ENCODE peak calls at places on chromosomes 7 and 10, in seven cellular contexts. O is H1, K is IMR-90, D is H9, J is neuronal stem cell, Z is mesenchymal stem cell, T is trophoblast cell. C is an unnamed sample.

GRCh38 chr10:102384053-102384452 is 11.5 kb upstream of the NFKB2 start:
- DNase-seq in Z (peak; percentile 21), T (peak; percentile 50), J (no peak), D (peak; percentile 69), K (no peak), O (no peak), C (peak; percentile 58)

GRCh38 chr10:67926956-67927355 is 42.5 kb downstream of the SIRT1 start:
- DNase-seq in O (no peak), D (no peak), Z (no peak), K (peak; percentile 14), J (no peak), T (no peak), C (no peak)

GRCh38 chr10:80415734-80416281 is 7.5 kb downstream of the PRXL2A start:
- DNase-seq in Z (peak; percentile 34), T (no peak), J (no peak), K (no peak), D (no peak), O (no peak), C (no peak)

GRCh38 chr7:151233804-151234203 is 1.5 kb downstream of the CHPF2 start:
- DNase-seq in T (no peak), J (no peak), D (no peak), O (no peak), Z (no peak), K (no peak), C (no peak)

GRCh38 chr10:125060038-125060437 is 100.3 kb downstream of the CTBP2 start:
- DNase-seq in Z (peak; percentile 45), T (no peak), J (no peak), O (no peak), K (peak; percentile 82), D (no peak), C (no peak)

GRCh38 chr10:114367041-114367675 is 37.1 kb downstream of the AFAP1L2 start:
- DNase-seq in O (no peak), J (no peak), K (no peak), Z (peak; percentile 90), T (peak; percentile 64), D (no peak), C (no peak)

GRCh38 chr7:18495412-18496335 is at the start of gene HDAC9:
- DNase-seq in T (peak; percentile 6), Z (peak; percentile 64), K (peak; percentile 48), D (peak; percentile 66), J (peak; percentile 67), O (no peak), C (peak; percentile 83)

GRCh38 chr7:1158203-1159126 is 1.5 kb downstream of the ZFAND2A start:
- DNase-seq in D (no peak), T (no peak), O (no peak), Z (no peak), K (no peak), J (no peak), C (no peak)

GRCh38 chr10:88505265-88505664 is 77.9 kb downstream of the RNLS start:
- DNase-seq in J (no peak), D (no peak), K (no peak), O (no peak), T (no peak), Z (no peak), C (no peak)

GRCh38 chr7:70325509-70326101 is 727.3 kb downstream of the AUTS2 start:
- DNase-seq in D (no peak), Z (peak; percentile 41), K (peak; percentile 9), J (no peak), T (no peak), O (no peak), C (no peak)

GRCh38 chr7:150988230-150989226 is 2.3 kb upstream of the NOS3 start:
- DNase-seq in K (no peak), Z (peak; percentile 59), D (peak; percentile 86), J (peak; percentile 84), O (no peak), T (no peak), C (peak; percentile 82)

GRCh38 chr7:82631998-82632397 is 188.4 kb upstream of the CACNA2D1 start:
- DNase-seq in J (no peak), Z (peak; percentile 13), T (no peak), D (no peak), K (peak; percentile 58), O (no peak), C (no peak)

GRCh38 chr7:19665399-19666008 is 43.3 kb downstream of the POLR1F start:
- DNase-seq in Z (peak; percentile 46), K (peak; percentile 50), J (no peak), O (no peak), T (peak; percentile 59), D (no peak), C (peak; percentile 34)

GRCh38 chr10:28903716-28904115 is 226.4 kb downstream of the BAMBI start:
- DNase-seq in T (no peak), D (no peak), Z (no peak), K (no peak), O (no peak), J (no peak), C (no peak)

GRCh38 chr7:11754123-11754522 is 77.9 kb downstream of the THSD7A start:
- DNase-seq in Z (no peak), J (no peak), D (no peak), T (no peak), O (no peak), K (no peak), C (no peak)

GRCh38 chr10:109975251-109975650 is 32.5 kb upstream of the ADD3 start:
- DNase-seq in K (no peak), T (no peak), Z (no peak), J (no peak), O (no peak), D (no peak), C (no peak)

GRCh38 chr10:36725581-36726520 is 399.5 kb upstream of the ANKRD30A start:
- DNase-seq in D (peak; percentile 86), J (peak; percentile 69), Z (peak; percentile 75), K (peak; percentile 88), O (peak; percentile 62), T (peak; percentile 70), C (peak; percentile 96)

GRCh38 chr10:43816351-43817321 is 168.0 kb upstream of the ZNF32 start:
- DNase-seq in T (peak; percentile 88), D (no peak), O (no peak), J (no peak), K (peak; percentile 72), Z (peak; percentile 95), C (no peak)

GRCh38 chr10:62224606-62225005 is 44.0 kb downstream of the RTKN2 start:
- DNase-seq in K (peak; percentile 78), Z (peak; percentile 46), J (no peak), O (no peak), D (no peak), T (peak; percentile 84), C (peak; percentile 92)

GRCh38 chr10:32419615-32420014 is 26.3 kb upstream of the CCDC7 start:
- DNase-seq in O (no peak), Z (no peak), K (peak; percentile 42), J (no peak), T (no peak), D (no peak), C (no peak)
- H2BK5ac ChIP-seq in O (no peak overlapping the region), Z (no peak overlapping the region), K (no peak overlapping the region), J (no peak overlapping the region), T (no peak overlapping the region), D (no peak overlapping the region), C (no peak overlapping the region)

DNA sequence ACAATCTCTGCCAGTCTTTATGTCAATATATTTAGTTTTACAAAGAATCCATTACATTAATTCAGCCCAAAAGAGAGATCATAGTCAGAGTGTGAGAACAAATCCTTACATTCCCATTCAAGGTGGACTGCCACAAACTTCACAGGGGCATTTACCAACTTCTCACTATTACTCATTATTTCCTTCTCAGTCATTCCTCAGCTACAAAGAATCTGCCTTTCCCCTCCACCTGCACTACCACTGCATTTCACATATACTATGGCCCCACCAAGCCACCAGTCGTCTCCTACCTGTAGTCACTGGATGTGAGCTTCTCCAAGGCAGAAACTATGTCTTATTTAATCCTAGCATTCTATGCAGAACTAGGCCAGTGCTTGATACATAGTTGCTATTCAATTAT is 94.3 kb downstream of the USP6NL start:
- DNase-seq in Z (no peak), T (peak; percentile 45), D (no peak), O (no peak), J (no peak), K (no peak), C (peak; percentile 44)
- H3K4me2 ChIP-seq in Z (no peak overlapping the region), T (no peak overlapping the region), D (no peak overlapping the region), O (no peak overlapping the region), J (no peak overlapping the region), K (no peak overlapping the region), C (no peak overlapping the region)

DNA sequence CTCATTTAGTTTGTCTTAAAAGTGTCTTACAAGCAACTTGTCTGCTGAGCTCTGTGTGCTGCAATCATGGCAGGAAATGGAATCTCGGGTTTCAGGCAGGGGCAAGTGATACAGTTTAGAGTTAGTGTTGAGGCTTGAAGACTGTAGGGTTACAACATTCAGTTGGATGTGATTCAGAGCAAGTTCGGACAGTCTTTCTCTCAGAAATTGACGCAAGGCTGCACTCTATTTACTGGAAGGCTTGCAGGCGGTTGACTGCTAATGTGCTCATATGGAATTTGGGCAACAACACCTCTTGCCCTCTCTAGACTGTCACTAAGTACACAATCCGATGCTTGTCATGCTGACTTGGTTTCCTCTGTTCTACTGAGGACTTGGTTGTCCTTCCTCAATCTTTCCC is 161.7 kb upstream of the BMPER start:
- DNase-seq in J (no peak), O (no peak), T (peak; percentile 18), Z (peak; percentile 85), K (peak; percentile 98), D (no peak), C (no peak)
- H3K27ac ChIP-seq in J (no peak overlapping the region), O (no peak overlapping the region), T (no peak overlapping the region), Z (no peak overlapping the region), K (peak overlapping the region; percentile 96), D (no peak overlapping the region), C (no peak overlapping the region)

GRCh38 chr10:99123851-99124250 is 111.8 kb downstream of the HPSE2 start:
- DNase-seq in O (no peak), T (no peak), D (no peak), J (no peak), Z (no peak), K (no peak), C (peak; percentile 18)
- H2BK5ac ChIP-seq in O (no peak overlapping the region), T (no peak overlapping the region), D (no peak overlapping the region), J (no peak overlapping the region), Z (no peak overlapping the region), K (no peak overlapping the region), C (no peak overlapping the region)

GRCh38 chr10:7389844-7390243 is 21.0 kb downstream of the SFMBT2 start:
- DNase-seq in K (no peak), D (no peak), T (no peak), O (no peak), Z (no peak), J (no peak), C (no peak)
- H3K4me2 ChIP-seq in K (no peak overlapping the region), D (no peak overlapping the region), T (no peak overlapping the region), O (no peak overlapping the region), Z (no peak overlapping the region), J (no peak overlapping the region), C (no peak overlapping the region)

DNA sequence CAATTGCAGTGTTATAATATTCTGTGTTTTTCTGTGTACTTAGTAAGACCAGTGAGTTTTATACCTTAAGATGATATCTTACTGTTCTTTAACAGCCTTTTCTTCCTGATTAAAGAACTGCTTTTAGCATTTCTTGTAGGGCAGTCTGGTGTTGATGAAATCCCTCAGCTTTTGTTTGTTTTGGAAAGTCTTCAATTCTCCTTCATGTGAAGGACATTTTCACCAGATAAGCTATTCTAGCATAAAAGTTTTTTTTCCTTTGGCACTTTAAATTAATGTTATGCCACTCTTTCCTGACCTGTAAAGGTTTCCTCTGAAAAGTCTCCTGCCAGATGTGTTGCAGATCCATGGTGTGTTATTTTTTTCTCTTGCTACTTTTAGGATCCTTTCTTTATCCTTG is 1059.8 kb downstream of the LRMDA start:
- DNase-seq in Z (peak; percentile 22), O (no peak), K (no peak), D (no peak), T (no peak), J (no peak), C (no peak)
- H3K27ac ChIP-seq in Z (peak overlapping the region; percentile 87), O (no peak overlapping the region), K (no peak overlapping the region), D (no peak overlapping the region), T (peak overlapping the region; percentile 81), J (no peak overlapping the region), C (no peak overlapping the region)